ENCODE peak calls at places on chromosomes 3 and 15, in six cellular contexts. E is H1, U is cardiac muscle cell, C is trophoblast cell, Y is PC-9, R is HCT116. S is an unnamed sample.

GRCh38 chr3:4601926-4602325 is 108.8 kb downstream of the ITPR1 start:
- DNase-seq in U (no peak), R (no peak), Y (no peak), E (no peak), C (no peak), S (no peak)

GRCh38 chr3:129278970-129279906 is 568 bp downstream of the HMCES start:
- DNase-seq in C (no peak), E (peak; percentile 72), U (peak; percentile 89), R (peak; percentile 10), Y (peak; percentile 60), S (peak; percentile 59)

GRCh38 chr15:68431037-68431791 is 749 bp downstream of the ITGA11 start:
- DNase-seq in E (peak; percentile 70), C (no peak), Y (no peak), R (no peak), U (peak; percentile 14), S (no peak)

GRCh38 chr3:149701206-149701976 is 43.6 kb upstream of the WWTR1 start:
- DNase-seq in U (no peak), R (no peak), C (no peak), Y (no peak), E (no peak), S (no peak)

GRCh38 chr3:23611737-23612295 is 193.9 kb upstream of the UBE2E1 start:
- DNase-seq in U (peak; percentile 81), R (no peak), Y (no peak), E (peak; percentile 44), C (no peak), S (peak; percentile 89)

GRCh38 chr3:30631237-30631961 is 25.0 kb downstream of the TGFBR2 start:
- DNase-seq in E (no peak), U (no peak), Y (no peak), C (no peak), R (peak; percentile 81), S (no peak)

GRCh38 chr3:63824309-63824708 is 5.2 kb downstream of the C3orf49 start:
- DNase-seq in E (no peak), R (no peak), Y (no peak), C (no peak), U (no peak), S (no peak)

GRCh38 chr15:63332367-63333078 is 49.1 kb downstream of the CA12 start:
- DNase-seq in U (no peak), R (peak; percentile 28), Y (peak; percentile 78), C (no peak), E (no peak), S (no peak)

GRCh38 chr3:33006571-33007286 is 55.3 kb downstream of the CCR4 start:
- DNase-seq in Y (no peak), R (no peak), E (no peak), C (no peak), U (no peak), S (no peak)

GRCh38 chr15:27899583-27900295 is 199.4 kb downstream of the OCA2 start:
- DNase-seq in Y (no peak), U (no peak), E (no peak), C (no peak), R (no peak), S (no peak)

GRCh38 chr3:187186801-187187421 is 10.4 kb upstream of the RTP1 start:
- DNase-seq in C (peak; percentile 89), Y (peak; percentile 100), U (peak; percentile 67), R (no peak), E (no peak), S (peak; percentile 5)

GRCh38 chr3:65605876-65606432 is 432.8 kb downstream of the MAGI1 start:
- DNase-seq in E (no peak), C (no peak), Y (peak; percentile 64), R (no peak), U (no peak), S (no peak)

GRCh38 chr3:62755285-62755684 is 119.9 kb downstream of the CADPS start:
- DNase-seq in Y (no peak), R (no peak), E (no peak), C (no peak), U (no peak), S (peak; percentile 4)

GRCh38 chr3:185645596-185646381 is 59.7 kb downstream of the SENP2 start:
- DNase-seq in E (no peak), C (no peak), U (no peak), R (no peak), Y (no peak), S (no peak)

GRCh38 chr15:60774829-60775228 is 295.9 kb upstream of the ICE2 start:
- DNase-seq in C (no peak), Y (no peak), E (no peak), R (no peak), U (no peak), S (no peak)

GRCh38 chr15:50750227-50750597 is 15.3 kb downstream of the SPPL2A start:
- DNase-seq in C (no peak), U (no peak), R (no peak), E (no peak), Y (no peak), S (no peak)

GRCh38 chr15:101024709-101025108 is 105.6 kb downstream of the LRRK1 start:
- DNase-seq in C (no peak), U (no peak), R (no peak), E (peak; percentile 34), Y (no peak), S (no peak)

GRCh38 chr3:39413691-39414420 is 7.3 kb downstream of the RPSA start:
- DNase-seq in C (no peak), U (no peak), R (no peak), Y (no peak), E (no peak), S (no peak)

GRCh38 chr3:62237296-62237948 is 135.9 kb downstream of the FEZF2 start:
- DNase-seq in U (peak; percentile 16), Y (no peak), R (no peak), E (no peak), C (no peak), S (no peak)

GRCh38 chr15:56369234-56369633 is 4.0 kb downstream of the TEX9 start:
- DNase-seq in E (no peak), R (no peak), C (no peak), U (no peak), Y (no peak), S (no peak)

GRCh38 chr3:151404316-151404715 is 19.8 kb upstream of the P2RY12 start:
- DNase-seq in E (no peak), R (no peak), C (no peak), Y (no peak), U (no peak), S (no peak)

GRCh38 chr3:71581981-71582611 is 1.4 kb downstream of the FOXP1 start:
- DNase-seq in C (peak; percentile 26), U (peak; percentile 86), E (peak; percentile 82), Y (no peak), R (no peak), S (peak; percentile 42)

GRCh38 chr3:36319683-36320082 is 60.6 kb upstream of the STAC start:
- DNase-seq in C (no peak), R (no peak), E (no peak), U (peak; percentile 71), Y (no peak), S (no peak)

GRCh38 chr3:187841552-187841951 is 96.3 kb upstream of the BCL6 start:
- DNase-seq in U (no peak), Y (peak; percentile 89), R (no peak), C (peak; percentile 95), E (peak; percentile 33), S (no peak)

GRCh38 chr15:41583795-41584194 is 24.8 kb downstream of the TYRO3 start:
- DNase-seq in R (no peak), E (no peak), C (peak; percentile 33), U (no peak), Y (peak; percentile 54), S (peak; percentile 33)

GRCh38 chr15:41584636-41585139 is 25.7 kb downstream of the TYRO3 start:
- DNase-seq in Y (no peak), E (no peak), R (no peak), C (peak; percentile 14), U (no peak), S (no peak)

GRCh38 chr15:41581110-41581509 is 22.1 kb downstream of the TYRO3 start:
- DNase-seq in R (peak; percentile 19), E (peak; percentile 65), Y (peak; percentile 83), U (no peak), C (peak; percentile 83), S (no peak)

DNA sequence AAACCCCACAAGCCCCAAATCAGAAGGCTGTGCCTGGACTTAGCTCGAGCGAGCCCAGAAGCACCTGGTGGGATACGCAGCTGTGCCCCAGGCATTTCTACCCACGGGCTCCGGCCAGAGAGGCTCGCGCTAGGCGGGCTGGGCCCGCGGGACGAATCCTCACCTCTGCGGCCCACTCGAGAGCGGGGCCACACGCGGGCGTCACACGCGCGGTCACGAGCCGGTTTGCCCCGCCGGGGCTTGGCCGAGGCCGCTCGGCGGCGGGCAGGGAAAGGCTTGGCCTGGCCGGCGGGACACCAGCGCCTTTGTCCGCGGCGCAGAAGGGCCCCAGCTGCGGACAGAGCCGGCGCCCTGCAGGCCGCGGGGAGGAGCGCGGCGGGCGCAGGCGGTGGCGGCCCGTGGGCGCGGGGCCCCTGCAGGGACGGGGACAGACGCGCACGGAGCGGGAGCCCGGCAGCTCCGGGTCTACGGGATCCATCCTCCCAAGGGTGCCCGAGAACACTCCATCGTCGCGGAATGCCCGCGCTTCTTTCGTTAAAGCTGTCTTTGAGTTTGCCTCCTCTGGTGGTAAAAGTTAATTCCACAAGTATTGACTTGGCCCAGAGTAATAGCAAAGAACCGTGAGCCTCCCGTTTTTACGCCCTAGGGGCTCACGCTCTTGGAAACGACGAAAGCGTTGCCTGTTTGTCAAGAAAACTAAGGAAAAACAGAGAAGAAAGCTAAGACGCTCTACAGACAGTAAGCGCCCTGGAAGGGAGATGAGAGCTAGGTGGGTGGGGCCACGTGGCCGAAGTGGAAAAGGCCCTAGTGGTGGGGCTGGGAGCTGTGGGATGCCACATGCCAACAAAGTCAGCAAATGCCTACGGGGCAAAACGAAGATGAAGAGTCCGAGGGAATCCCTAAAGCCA is 26.4 kb downstream of the TYRO3 start:
- DNase-seq in Y (peak; percentile 64), C (peak; percentile 79), E (peak; percentile 83), R (no peak), U (peak; percentile 47), S (no peak)
- H3K4me3 ChIP-seq in Y (peak overlapping the region; percentile 38), C (peak overlapping the region; percentile 63), E (peak overlapping the region; percentile 62), R (no peak overlapping the region), U (peak overlapping the region; percentile 7), S (no peak overlapping the region)

GRCh38 chr15:52790166-52790708 is at the start of gene ONECUT1:
- DNase-seq in C (peak; percentile 33), R (no peak), U (peak; percentile 84), Y (no peak), E (peak; percentile 87), S (peak; percentile 55)
- H3K9me3 ChIP-seq in C (peaks cover 16% of the 10 kb centered on the region), R (no peaks in the 10 kb centered on the region), U (no peaks in the 10 kb centered on the region), Y (no peaks in the 10 kb centered on the region), E (no peaks in the 10 kb centered on the region), S (no peaks in the 10 kb centered on the region)

GRCh38 chr3:26015752-26016151 is 225.9 kb downstream of the OXSM start:
- DNase-seq in Y (no peak), C (no peak), E (peak; percentile 47), R (no peak), U (no peak), S (peak; percentile 11)
- H3K4me1 ChIP-seq in Y (no peaks in the 10 kb centered on the region), C (no peaks in the 10 kb centered on the region), E (no peaks in the 10 kb centered on the region), R (no peaks in the 10 kb centered on the region), U (no peaks in the 10 kb centered on the region), S (no peaks in the 10 kb centered on the region)

GRCh38 chr15:83850015-83850414 is 196.1 kb downstream of the ADAMTSL3 start:
- DNase-seq in C (no peak), R (no peak), E (no peak), Y (no peak), U (no peak), S (peak; percentile 67)

GRCh38 chr15:83848315-83849050 is 194.6 kb downstream of the ADAMTSL3 start:
- DNase-seq in C (no peak), Y (no peak), U (no peak), R (no peak), E (no peak), S (peak; percentile 66)

GRCh38 chr15:83854314-83854713 is 200.4 kb downstream of the ADAMTSL3 start:
- DNase-seq in Y (peak; percentile 38), R (peak; percentile 48), E (no peak), C (no peak), U (no peak), S (no peak)

GRCh38 chr15:83853232-83853631 is 199.3 kb downstream of the ADAMTSL3 start:
- DNase-seq in E (no peak), C (no peak), R (no peak), U (no peak), Y (no peak), S (no peak)

GRCh38 chr15:83850846-83851245 is 196.9 kb downstream of the ADAMTSL3 start:
- DNase-seq in Y (peak; percentile 36), R (no peak), C (peak; percentile 32), E (no peak), U (no peak), S (no peak)
- H3K4me3 ChIP-seq in Y (no peak overlapping the region), R (no peak overlapping the region), C (no peak overlapping the region), E (no peak overlapping the region), U (no peak overlapping the region), S (no peak overlapping the region)